ENCODE peak calls at places on chromosomes 13 and 19, in seven cellular contexts. C is Caki2; M is anterior cingulate cortex; W is RCC 7860; U is progenitor cell of endocrine pancreas; N is uterus; J is activated naive CD8-positive, alpha-beta T cell treated with anti-CD3 and anti-CD28 coated beads, Interleukin-2, amount 10 ng/mL, durations not matched to agents 7 days and 5 days. S is an unnamed sample.
A peak's percentile ranks its signal among the peaks of the same experiment; 100 is the strongest.

GRCh38 chr19:33505823-33506222 is 15.8 kb downstream of the PEPD start:
- DNase-seq in C (no peak), U (no peak), M (no peak), N (no peak), J (no peak), W (no peak), S (no peak)

GRCh38 chr19:12937243-12938053 is 961 bp upstream of the CALR start:
- DNase-seq in W (peak; percentile 46), N (no peak), U (no peak), C (peak; percentile 50), J (peak; percentile 50), M (peak; percentile 68), S (no peak)

GRCh38 chr19:27966390-27966816 is 1246.5 kb downstream of the UQCRFS1 start:
- DNase-seq in W (no peak), M (no peak), J (no peak), U (no peak), N (no peak), C (no peak), S (no peak)

GRCh38 chr13:109783447-109783814 is 3.0 kb downstream of the IRS2 start:
- DNase-seq in C (no peak), U (no peak), W (peak; percentile 56), M (no peak), N (no peak), J (no peak), S (no peak)

GRCh38 chr19:21322528-21322927 is 6.7 kb downstream of the ZNF708 start:
- DNase-seq in C (no peak), J (no peak), U (no peak), M (peak; percentile 73), W (no peak), N (peak; percentile 31), S (no peak)

GRCh38 chr19:27392027-27392632 is 1820.8 kb downstream of the UQCRFS1 start:
- DNase-seq in J (no peak), C (no peak), U (no peak), M (no peak), N (peak; percentile 0), W (no peak), S (peak; percentile 14)

GRCh38 chr19:49272204-49272603 is 52.8 kb downstream of the SLC6A16 start:
- DNase-seq in C (no peak), J (no peak), M (no peak), U (no peak), W (no peak), N (no peak), S (no peak)

GRCh38 chr13:67273001-67273400 is 42.9 kb upstream of the PCDH9 start:
- DNase-seq in W (no peak), M (no peak), C (no peak), N (no peak), J (no peak), U (no peak), S (no peak)

S was measured in Caco-2.